ENCODE peak calls at places on chromosomes 4 and X, in six cellular contexts. F, W, O, G, I and E are unnamed samples.

GRCh38 chr4:94635172-94635571 is 122.6 kb upstream of the BMPR1B start:
- DNase-seq in F (no peak), W (no peak), O (no peak), I (no peak), G (peak; percentile 22), E (no peak)

GRCh38 chrX:78624884-78625283 is 34.2 kb downstream of the RTL3 start:
- DNase-seq in W (no peak), I (no peak), G (no peak), O (no peak), F (no peak), E (no peak)

GRCh38 chr4:92600638-92601037 is 296.9 kb downstream of the GRID2 start:
- DNase-seq in I (no peak), F (no peak), G (no peak), O (peak; percentile 1), W (no peak), E (no peak)

GRCh38 chrX:357693-358471 is 28.8 kb downstream of the PPP2R3B start:
- DNase-seq in F (no peak), I (peak; percentile 47), G (no peak), W (no peak), O (no peak), E (no peak)

GRCh38 chr4:45358573-45359506 is 632.5 kb upstream of the GNPDA2 start:
- DNase-seq in W (no peak), O (no peak), F (no peak), G (no peak), I (no peak), E (no peak)

GRCh38 chr4:101367201-101367600 is 19.9 kb upstream of the PPP3CA start:
- DNase-seq in F (no peak), O (no peak), I (no peak), W (no peak), G (peak; percentile 79), E (no peak)

GRCh38 chrX:115949900-115950822 is 220.4 kb upstream of the AGTR2 start:
- DNase-seq in O (no peak), G (peak; percentile 31), I (no peak), F (no peak), W (no peak), E (no peak)

GRCh38 chrX:42714981-42715688 is 62.8 kb downstream of the PPP1R2C start:
- DNase-seq in G (peak; percentile 38), O (peak; percentile 77), I (peak; percentile 69), F (peak; percentile 63), W (peak; percentile 52), E (peak; percentile 63)

GRCh38 chr4:79083406-79084010 is 144.3 kb upstream of the PAQR3 start:
- DNase-seq in W (no peak), G (no peak), O (peak; percentile 96), F (peak; percentile 84), I (no peak), E (no peak)

GRCh38 chr4:15719506-15719905 is 16.6 kb downstream of the BST1 start:
- DNase-seq in I (no peak), W (no peak), O (no peak), G (no peak), F (no peak), E (no peak)

GRCh38 chr4:161767116-161767515 is 396.7 kb downstream of the FSTL5 start:
- DNase-seq in F (no peak), I (no peak), W (no peak), O (no peak), G (peak; percentile 87), E (no peak)

GRCh38 chr4:5710962-5711478 is at the start of gene EVC:
- DNase-seq in I (peak; percentile 81), F (peak; percentile 94), W (peak; percentile 75), O (peak; percentile 76), G (peak; percentile 58), E (peak; percentile 72)

GRCh38 chrX:149010026-149010898 is 494.8 kb downstream of the IDS start:
- DNase-seq in G (no peak), F (no peak), W (no peak), I (no peak), O (no peak), E (peak; percentile 1)

GRCh38 chrX:149004936-149005335 is 500.2 kb downstream of the IDS start:
- DNase-seq in F (no peak), G (no peak), W (no peak), I (no peak), O (no peak), E (no peak)

GRCh38 chrX:149006235-149006634 is 498.9 kb downstream of the IDS start:
- DNase-seq in G (no peak), O (no peak), F (no peak), W (no peak), I (no peak), E (no peak)

GRCh38 chrX:149013081-149013480 is 492.0 kb downstream of the IDS start:
- DNase-seq in G (no peak), I (no peak), F (no peak), W (no peak), O (no peak), E (no peak)

DNA sequence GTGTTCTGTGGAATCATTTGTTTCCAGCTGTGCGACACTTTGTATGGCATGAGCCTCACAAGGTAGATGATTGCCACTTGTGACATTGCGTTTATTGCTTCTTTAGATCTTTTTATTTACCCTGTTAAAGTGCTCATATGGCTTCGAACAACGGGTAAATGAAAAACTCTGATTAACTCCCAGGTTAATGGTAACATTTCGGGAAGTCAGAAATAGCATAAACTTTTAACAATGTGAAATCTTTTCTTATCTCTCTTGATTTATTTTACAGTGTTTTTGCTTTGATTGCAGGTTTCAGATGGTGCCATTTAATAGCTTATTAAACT is 494.2 kb downstream of the IDS start:
- DNase-seq in W (no peak), F (no peak), I (no peak), O (no peak), G (no peak), E (no peak)
- H3K9me3 ChIP-seq in W (no peaks in the 10 kb centered on the region), F (no peaks in the 10 kb centered on the region), I (no peaks in the 10 kb centered on the region), O (no peaks in the 10 kb centered on the region), G (no peaks in the 10 kb centered on the region), E (no peaks in the 10 kb centered on the region)

GRCh38 chr4:186191266-186192067 is at the start of gene CYP4V2:
- DNase-seq in I (peak; percentile 91), G (peak; percentile 75), W (peak; percentile 61), F (peak; percentile 91), O (peak; percentile 80), E (peak; percentile 93)
- TF ChIP-seq CTCF in I (peak; percentile 45), G (no peak), W (no peak), F (no peak), O (peak; percentile 21), E (peak; percentile 38)

GRCh38 chr4:145887241-145887964 is 51.2 kb downstream of the ZNF827 start:
- DNase-seq in F (peak; percentile 83), O (no peak), G (no peak), I (no peak), W (no peak), E (no peak)

GRCh38 chr4:145888393-145888792 is 50.2 kb downstream of the ZNF827 start:
- DNase-seq in O (no peak), W (no peak), G (no peak), I (no peak), F (no peak), E (no peak)

GRCh38 chr4:145890689-145891088 is 47.9 kb downstream of the ZNF827 start:
- DNase-seq in W (no peak), F (no peak), O (no peak), G (no peak), I (no peak), E (no peak)

GRCh38 chr4:145895056-145895455 is 43.6 kb downstream of the ZNF827 start:
- DNase-seq in G (no peak), O (no peak), I (no peak), F (no peak), W (no peak), E (no peak)

GRCh38 chr4:145891958-145892357 is 46.7 kb downstream of the ZNF827 start:
- DNase-seq in G (no peak), O (no peak), W (no peak), I (no peak), F (no peak), E (no peak)
- H3K4me1 ChIP-seq in G (no peaks in the 10 kb centered on the region), O (peaks cover 31% of the 10 kb centered on the region), W (no peaks in the 10 kb centered on the region), I (no peaks in the 10 kb centered on the region), F (peaks cover 9% of the 10 kb centered on the region), E (no peaks in the 10 kb centered on the region)

GRCh38 chr4:183554346-183554686 is 49.5 kb downstream of the ING2 start:
- DNase-seq in O (no peak), G (no peak), W (no peak), F (no peak), I (no peak), E (no peak)

GRCh38 chr4:183554878-183555585 is 50.2 kb downstream of the ING2 start:
- DNase-seq in G (no peak), O (no peak), I (peak; percentile 58), W (no peak), F (no peak), E (no peak)

GRCh38 chr4:183550345-183551080 is 45.7 kb downstream of the ING2 start:
- DNase-seq in W (no peak), O (no peak), I (no peak), F (no peak), G (no peak), E (no peak)

GRCh38 chr4:183553601-183554345 is 48.9 kb downstream of the ING2 start:
- DNase-seq in F (no peak), O (no peak), W (no peak), I (no peak), G (no peak), E (no peak)

GRCh38 chr4:183552274-183553146 is 47.7 kb downstream of the ING2 start:
- DNase-seq in I (no peak), G (no peak), O (no peak), F (no peak), W (no peak), E (no peak)
- H3K9me3 ChIP-seq in I (no peaks in the 10 kb centered on the region), G (no peaks in the 10 kb centered on the region), O (no peaks in the 10 kb centered on the region), F (no peaks in the 10 kb centered on the region), W (no peaks in the 10 kb centered on the region), E (no peaks in the 10 kb centered on the region)

GRCh38 chr4:25666031-25666630 is 10.5 kb downstream of the SLC34A2 start:
- DNase-seq in W (no peak), G (no peak), I (no peak), O (no peak), F (no peak), E (no peak)

GRCh38 chr4:25663778-25664177 is 8.1 kb downstream of the SLC34A2 start:
- DNase-seq in W (no peak), F (no peak), O (peak; percentile 61), G (no peak), I (no peak), E (no peak)

GRCh38 chr4:25670991-25671390 is 15.3 kb downstream of the SLC34A2 start:
- DNase-seq in F (no peak), O (no peak), G (no peak), W (no peak), I (no peak), E (no peak)

GRCh38 chr4:25672756-25673155 is 17.1 kb downstream of the SLC34A2 start:
- DNase-seq in O (no peak), I (no peak), F (no peak), G (no peak), W (no peak), E (no peak)

DNA sequence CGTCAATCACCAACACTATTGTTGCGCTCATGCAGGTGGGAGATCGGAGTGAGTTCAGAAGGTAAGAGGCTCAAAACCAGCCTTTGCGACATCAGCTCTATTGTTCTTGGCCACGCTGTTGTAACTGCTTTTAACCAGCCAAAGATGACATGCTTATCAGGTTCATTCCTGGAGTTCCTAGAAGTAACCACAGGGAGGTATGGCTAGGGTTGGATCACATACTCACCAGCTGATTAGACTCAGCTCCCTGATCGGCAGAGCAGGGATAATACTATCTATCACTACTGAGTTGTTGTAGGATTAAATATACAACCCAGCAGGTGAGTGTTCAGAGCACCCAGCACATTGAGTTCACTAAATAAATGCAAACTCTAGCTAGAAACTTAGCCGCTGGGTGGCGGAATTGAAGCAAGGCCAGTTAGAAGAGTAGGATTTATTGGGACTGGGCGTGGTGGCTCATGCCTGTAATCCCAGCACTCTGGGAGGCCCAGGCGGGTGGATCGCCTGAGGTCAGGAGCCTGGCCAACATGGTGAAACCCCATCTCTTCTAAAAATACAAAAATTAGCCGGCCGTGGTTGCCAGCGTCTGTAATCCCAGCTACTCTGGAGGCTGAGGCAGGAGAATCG is 12.4 kb downstream of the SLC34A2 start:
- DNase-seq in G (no peak), I (no peak), W (no peak), F (no peak), O (peak; percentile 34), E (no peak)
- TF ChIP-seq CTCF in G (no peak), I (no peak), W (no peak), F (no peak), O (no peak), E (no peak)